ENCODE peak calls at places on chromosomes 4 and X, in seven cellular contexts. B is RKO, F is endothelial cell, O is nephron progenitor cell, Z is T-cell, L is NCI-H1105, G is M059J. E is an unnamed sample.

GRCh38 chr4:164467493-164467892 is 286.4 kb upstream of the SMIM31 start:
- DNase-seq in G (no peak), L (no peak), O (no peak), Z (no peak), F (no peak), B (no peak), E (no peak)

GRCh38 chr4:101331017-101331416 is 16.3 kb downstream of the PPP3CA start:
- DNase-seq in O (no peak), B (no peak), Z (no peak), L (no peak), G (peak), F (no peak), E (no peak)

GRCh38 chr4:3466691-3467600 is 3.8 kb downstream of the DOK7 start:
- DNase-seq in O (peak), F (no peak), Z (no peak), G (no peak), B (no peak), L (no peak), E (no peak)

GRCh38 chr4:17142232-17142711 is 243.8 kb upstream of the LDB2 start:
- DNase-seq in B (no peak), O (no peak), L (no peak), Z (no peak), F (no peak), G (peak), E (no peak)

GRCh38 chrX:2485460-2485753 is 15.4 kb downstream of the DHRSX start:
- DNase-seq in L (no peak), G (no peak), B (no peak), Z (no peak), O (no peak), F (no peak), E (no peak)

GRCh38 chrX:6024204-6024603 is 204.5 kb downstream of the NLGN4X start:
- DNase-seq in F (no peak), G (peak), B (peak), O (no peak), Z (no peak), L (no peak), E (no peak)

GRCh38 chr4:47000406-47000805 is 7.0 kb upstream of the GABRA4 start:
- DNase-seq in F (no peak), Z (no peak), L (no peak), B (no peak), G (no peak), O (no peak), E (no peak)

GRCh38 chr4:2728806-2729532 is 27.2 kb downstream of the TNIP2 start:
- DNase-seq in O (no peak), L (no peak), G (no peak), Z (no peak), B (no peak), F (no peak), E (no peak)

GRCh38 chr4:136383126-136383525 is 1149.2 kb downstream of the PCDH18 start:
- DNase-seq in Z (no peak), O (no peak), L (no peak), F (no peak), G (no peak), B (no peak), E (no peak)

GRCh38 chr4:39641451-39641850 is 2.8 kb upstream of the SMIM14 start:
- DNase-seq in Z (no peak), B (no peak), F (no peak), L (no peak), G (no peak), O (no peak), E (no peak)

GRCh38 chrX:101708180-101708579 is 48.5 kb upstream of the ARMCX2 start:
- DNase-seq in L (peak), B (no peak), F (no peak), G (peak), Z (no peak), O (no peak), E (no peak)

GRCh38 chr4:96767815-96768480 is 928.1 kb downstream of the PDHA2 start:
- DNase-seq in G (no peak), Z (no peak), L (no peak), F (no peak), B (no peak), O (no peak), E (no peak)

GRCh38 chr4:158444621-158445020 is 77.1 kb upstream of the RXFP1 start:
- DNase-seq in Z (no peak), L (no peak), O (no peak), B (no peak), F (no peak), G (peak), E (no peak)

GRCh38 chrX:24513416-24513815 is 48.3 kb downstream of the PDK3 start:
- DNase-seq in F (no peak), O (no peak), B (no peak), G (no peak), Z (no peak), L (no peak), E (no peak)

GRCh38 chrX:39152106-39152649 is 350.9 kb downstream of the MID1IP1 start:
- DNase-seq in O (peak), Z (no peak), G (no peak), F (peak), B (peak), L (peak), E (peak)

GRCh38 chr4:165009493-165010227 is 22.1 kb upstream of the TRIM60 start:
- DNase-seq in O (no peak), G (peak), F (no peak), L (no peak), Z (no peak), B (no peak), E (no peak)

GRCh38 chrX:5876984-5877655 is 351.5 kb downstream of the NLGN4X start:
- DNase-seq in G (peak), B (peak), F (peak), L (no peak), O (peak), Z (no peak), E (no peak)

GRCh38 chrX:110915120-110915519 is 119.5 kb upstream of the CHRDL1 start:
- DNase-seq in B (peak), Z (no peak), O (no peak), L (no peak), G (peak), F (no peak), E (no peak)

GRCh38 chr4:128512767-128513322 is 225.2 kb upstream of the PGRMC2 start:
- DNase-seq in L (no peak), G (peak), O (no peak), F (no peak), Z (no peak), B (no peak), E (no peak)

GRCh38 chrX:102624105-102624504 is 24.8 kb downstream of the ARMCX5 start:
- DNase-seq in O (no peak), Z (no peak), L (no peak), B (no peak), F (no peak), G (no peak), E (no peak)

GRCh38 chr4:185040523-185040922 is 22.2 kb downstream of the HELT start:
- DNase-seq in Z (no peak), L (no peak), B (no peak), G (no peak), F (no peak), O (no peak), E (no peak)

GRCh38 chr4:147755567-147756295 is 23.8 kb downstream of the ARHGAP10 start:
- DNase-seq in G (no peak), Z (no peak), F (no peak), L (no peak), O (no peak), B (no peak), E (no peak)

GRCh38 chr4:19623866-19624265 is 627.8 kb upstream of the SLIT2 start:
- DNase-seq in L (no peak), B (no peak), G (peak), F (no peak), Z (no peak), O (no peak), E (no peak)

GRCh38 chr4:145679520-145679919 is 426 bp upstream of the C4orf51 start:
- DNase-seq in L (peak), G (peak), O (peak), B (peak), Z (no peak), F (no peak), E (no peak)

GRCh38 chrX:27619975-27620374 is 29.8 kb downstream of the DCAF8L2 start:
- DNase-seq in O (no peak), L (no peak), B (peak), Z (no peak), G (no peak), F (no peak), E (peak)

GRCh38 chrX:149572743-149573142 is 14.5 kb downstream of the MAGEA9B start:
- DNase-seq in G (peak), O (no peak), F (no peak), B (no peak), L (no peak), Z (no peak), E (no peak)

GRCh38 chr4:66974665-66975064 is 570.6 kb downstream of the CENPC start:
- DNase-seq in L (no peak), F (no peak), B (no peak), Z (no peak), G (no peak), O (no peak), E (no peak)

GRCh38 chr4:183348706-183349659 is 26.8 kb upstream of the CLDN24 start:
- DNase-seq in F (no peak), B (peak), G (peak), L (no peak), O (no peak), Z (no peak), E (no peak)

GRCh38 chr4:106473515-106473914 is 104.9 kb upstream of the GIMD1 start:
- DNase-seq in O (no peak), G (no peak), L (no peak), Z (no peak), B (no peak), F (no peak), E (no peak)

GRCh38 chr4:184688447-184688846 is 38.9 kb downstream of the PRIMPOL start:
- DNase-seq in B (peak), G (peak), Z (no peak), L (no peak), O (no peak), F (peak), E (no peak)

GRCh38 chr4:139416073-139416673 is 37.7 kb upstream of the RAB33B start:
- DNase-seq in B (peak), Z (no peak), F (peak), G (peak), L (no peak), O (peak), E (peak)